ENCODE peak calls at places on chromosomes 13 and 19, in four cellular contexts. U is mucosa of descending colon, V is colonic mucosa, K is AG04449. S is an unnamed sample.

GRCh38 chr19:32650671-32651070 is 24.3 kb downstream of the ANKRD27 start:
- DNase-seq in V (no peak), U (no peak), K (no peak), S (no peak)

GRCh38 chr13:89520468-89520867 is 1827.0 kb upstream of the MIR17HG start:
- DNase-seq in K (no peak), V (no peak), U (no peak), S (no peak)

GRCh38 chr19:16226184-16226591 is 28.5 kb downstream of the AP1M1 start:
- DNase-seq in K (no peak), U (no peak), V (no peak), S (no peak)

GRCh38 chr13:27079421-27079958 is 92.1 kb downstream of the USP12 start:
- DNase-seq in V (no peak), U (no peak), K (peak), S (no peak)

GRCh38 chr19:45254044-45254531 is 3.0 kb downstream of the MARK4 start:
- DNase-seq in K (no peak), V (no peak), U (no peak), S (no peak)

GRCh38 chr13:44088911-44089851 is 209.5 kb downstream of the LACC1 start:
- DNase-seq in V (no peak), K (no peak), U (no peak), S (no peak)

GRCh38 chr19:14686411-14686810 is 3.4 kb upstream of the ZNF333 start:
- DNase-seq in V (no peak), K (no peak), U (no peak), S (no peak)

GRCh38 chr19:1226522-1227312 is 11.1 kb downstream of the CBARP start:
- DNase-seq in K (no peak), U (no peak), V (no peak), S (no peak)

GRCh38 chr19:12665281-12665573 is 1.3 kb downstream of the MAN2B1 start:
- DNase-seq in V (peak), U (peak), K (no peak), S (no peak)

GRCh38 chr13:52849727-52850395 is 1.4 kb upstream of the PCDH8 start:
- DNase-seq in U (no peak), V (no peak), K (no peak), S (no peak)

GRCh38 chr19:53467138-53467502 is 413 bp upstream of the ZNF813 start:
- DNase-seq in V (no peak), K (no peak), U (peak), S (no peak)

GRCh38 chr13:40910324-40911050 is 108.6 kb downstream of the ELF1 start:
- DNase-seq in V (no peak), U (no peak), K (no peak), S (no peak)

GRCh38 chr19:41619018-41619571 is 7.8 kb downstream of the CEACAM4 start:
- DNase-seq in V (no peak), U (no peak), K (no peak), S (no peak)

GRCh38 chr13:113224486-113224885 is 15.1 kb downstream of the CUL4A start:
- DNase-seq in K (no peak), V (no peak), U (no peak), S (no peak)

GRCh38 chr13:21318891-21319532 is 140.1 kb downstream of the ZDHHC20 start:
- DNase-seq in V (no peak), K (no peak), U (no peak), S (no peak)

GRCh38 chr13:100443998-100444328 is 144.6 kb downstream of the GGACT start:
- DNase-seq in U (no peak), K (no peak), V (no peak), S (no peak)

GRCh38 chr19:7293795-7294570 is at the start of gene INSR:
- DNase-seq in V (peak), U (peak), K (peak), S (peak)

GRCh38 chr13:98200211-98200878 is 23.3 kb upstream of the RNF113B start:
- DNase-seq in V (no peak), K (no peak), U (no peak), S (no peak)

GRCh38 chr13:37984357-37984756 is 114.8 kb upstream of the TRPC4 start:
- DNase-seq in K (no peak), U (no peak), V (no peak), S (no peak)

GRCh38 chr13:28408235-28408848 is 86.6 kb downstream of the FLT1 start:
- DNase-seq in K (no peak), U (no peak), V (peak), S (peak)

GRCh38 chr19:10420444-10421239 is at the start of gene PDE4A:
- DNase-seq in U (no peak), K (no peak), V (no peak), S (no peak)

GRCh38 chr13:43016226-43016625 is 7.2 kb upstream of the DNAJC15 start:
- DNase-seq in V (no peak), K (no peak), U (no peak), S (no peak)

GRCh38 chr19:41420101-41420880 is 6.9 kb downstream of the B3GNT8 start:
- DNase-seq in U (no peak), V (no peak), K (no peak), S (no peak)

GRCh38 chr19:49387936-49388372 is at the start of gene KASH5:
- DNase-seq in V (peak), K (no peak), U (peak), S (peak)

GRCh38 chr19:47446534-47447469 is 24.9 kb downstream of the SLC8A2 start:
- DNase-seq in V (peak), K (no peak), U (peak), S (no peak)

GRCh38 chr19:29532956-29533355 is 7.2 kb downstream of the VSTM2B start:
- DNase-seq in V (no peak), K (no peak), U (no peak), S (no peak)

GRCh38 chr19:1206733-1207301 is 1.2 kb downstream of the STK11 start:
- DNase-seq in V (peak), K (no peak), U (no peak), S (no peak)

GRCh38 chr13:43487885-43488284 is 298.9 kb downstream of the ENOX1 start:
- DNase-seq in U (no peak), V (no peak), K (no peak), S (no peak)

GRCh38 chr19:13207237-13208130 is 57.3 kb downstream of the IER2 start:
- DNase-seq in U (peak), V (no peak), K (no peak), S (no peak)

GRCh38 chr13:44273991-44274810 is 99.4 kb upstream of the SERP2 start:
- DNase-seq in U (no peak), K (no peak), V (no peak), S (no peak)

GRCh38 chr13:99585609-99586008 is 84.3 kb downstream of the TM9SF2 start:
- DNase-seq in U (no peak), K (no peak), V (no peak), S (no peak)

GRCh38 chr19:3227054-3227626 is 2.7 kb downstream of the CELF5 start:
- DNase-seq in K (no peak), U (no peak), V (no peak), S (no peak)

GRCh38 chr13:31987535-31988170 is 43.9 kb upstream of the FRY start:
- DNase-seq in U (no peak), K (no peak), V (no peak), S (no peak)

GRCh38 chr13:76852991-76853390 is 33.2 kb downstream of the KCTD12 start:
- DNase-seq in K (no peak), V (no peak), U (no peak), S (no peak)

GRCh38 chr19:21101511-21102242 is 19.7 kb downstream of the ZNF714 start:
- DNase-seq in U (no peak), K (no peak), V (no peak), S (no peak)

GRCh38 chr13:101152184-101152583 is 264.1 kb downstream of the NALCN start:
- DNase-seq in K (no peak), V (no peak), U (no peak), S (no peak)

GRCh38 chr13:81078048-81078447 is 737.1 kb upstream of the SPRY2 start:
- DNase-seq in K (no peak), U (no peak), V (no peak), S (no peak)

GRCh38 chr19:17236414-17236716 is 9.4 kb downstream of the NR2F6 start:
- DNase-seq in K (no peak), V (peak), U (peak), S (no peak)

GRCh38 chr19:17234911-17235617 is 9.0 kb downstream of the OCEL1 start:
- DNase-seq in K (no peak), V (peak), U (peak), S (no peak)

GRCh38 chr19:17236831-17237543 is 8.7 kb downstream of the NR2F6 start:
- DNase-seq in U (no peak), K (no peak), V (no peak), S (no peak)

GRCh38 chr19:17237747-17238706 is 7.7 kb downstream of the NR2F6 start:
- DNase-seq in U (no peak), V (no peak), K (no peak), S (no peak)

GRCh38 chr19:17235618-17236413 is 9.8 kb downstream of the OCEL1 start:
- DNase-seq in V (peak), U (peak), K (no peak), S (no peak)
- TF ChIP-seq CTCF in V (no peak), U (peak), K (peak), S (peak)

DNA sequence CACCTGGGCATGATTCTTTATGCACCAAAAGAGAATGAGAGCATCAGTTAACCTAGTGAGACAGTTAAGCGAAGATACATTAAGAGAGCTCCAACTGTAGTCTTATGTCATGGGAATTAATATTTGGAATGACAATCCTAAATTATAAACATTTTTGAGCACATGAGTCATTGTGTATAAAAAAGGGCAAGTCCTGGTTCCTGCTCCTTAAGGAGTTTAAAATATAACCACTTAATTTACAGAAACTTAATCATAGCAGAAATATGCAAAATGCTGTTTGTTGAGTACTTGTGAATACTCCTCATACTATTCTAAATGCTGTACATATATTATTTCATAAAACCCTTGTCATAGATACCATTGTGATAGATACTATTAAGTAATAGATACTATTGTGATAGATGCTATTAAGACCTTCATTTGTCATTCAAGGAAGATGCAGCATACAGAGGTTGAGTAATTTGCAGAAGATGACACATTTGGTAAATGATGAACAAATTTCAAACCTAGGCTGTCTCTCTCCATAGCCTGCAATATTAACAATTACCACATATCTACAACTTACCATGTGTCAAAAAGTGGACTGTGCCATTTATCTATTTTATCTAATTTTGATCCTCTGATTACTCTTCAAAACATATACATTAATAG is 301.0 kb downstream of the TBC1D4 start:
- DNase-seq in K (no peak), V (no peak), U (no peak), S (no peak)
- H3K4me3 ChIP-seq in K (no peak), V (no peak), U (no peak), S (no peak)

GRCh38 chr13:102555914-102556553 is 40.8 kb upstream of the TPP2 start:
- DNase-seq in V (no peak), U (no peak), K (no peak), S (no peak)
- TF ChIP-seq CTCF in V (peak), U (no peak), K (peak), S (peak)

GRCh38 chr13:24253520-24254150 is 55.7 kb upstream of the C1QTNF9 start:
- DNase-seq in U (no peak), V (no peak), K (no peak), S (no peak)

GRCh38 chr13:24251525-24251924 is 57.9 kb upstream of the C1QTNF9 start:
- DNase-seq in V (no peak), U (peak), K (no peak), S (no peak)

GRCh38 chr13:24249586-24249985 is 59.8 kb upstream of the C1QTNF9 start:
- DNase-seq in U (no peak), V (no peak), K (no peak), S (no peak)

GRCh38 chr13:24254151-24254810 is 55.1 kb upstream of the C1QTNF9 start:
- DNase-seq in V (no peak), K (no peak), U (no peak), S (no peak)

DNA sequence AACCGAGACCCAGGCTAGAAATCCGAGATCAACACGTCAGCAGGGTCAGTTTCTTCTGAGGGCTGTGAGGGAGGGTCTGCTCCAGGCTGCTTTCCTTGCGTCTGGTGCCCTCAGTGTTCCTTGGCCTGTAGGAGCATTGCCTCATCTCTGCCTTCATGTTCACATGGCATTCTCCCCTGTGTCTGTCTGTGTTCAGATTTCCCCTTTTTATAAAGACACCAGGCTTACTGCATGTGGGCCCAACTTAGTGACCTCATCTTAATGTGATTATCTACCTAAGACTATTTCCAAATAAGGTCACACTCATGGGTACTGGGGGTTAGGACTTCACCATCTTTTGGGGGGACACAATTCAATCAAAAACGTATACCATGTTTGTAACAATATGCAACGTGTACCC is 57.2 kb upstream of the C1QTNF9 start:
- DNase-seq in V (no peak), K (no peak), U (no peak), S (no peak)
- H3K4me3 ChIP-seq in V (no peak), K (no peak), U (no peak), S (no peak)

GRCh38 chr19:31289976-31290375 is 59.3 kb downstream of the TSHZ3 start:
- DNase-seq in V (no peak), U (no peak), K (no peak), S (no peak)
- TF ChIP-seq CTCF in V (no peak), U (no peak), K (no peak), S (no peak)

DNA sequence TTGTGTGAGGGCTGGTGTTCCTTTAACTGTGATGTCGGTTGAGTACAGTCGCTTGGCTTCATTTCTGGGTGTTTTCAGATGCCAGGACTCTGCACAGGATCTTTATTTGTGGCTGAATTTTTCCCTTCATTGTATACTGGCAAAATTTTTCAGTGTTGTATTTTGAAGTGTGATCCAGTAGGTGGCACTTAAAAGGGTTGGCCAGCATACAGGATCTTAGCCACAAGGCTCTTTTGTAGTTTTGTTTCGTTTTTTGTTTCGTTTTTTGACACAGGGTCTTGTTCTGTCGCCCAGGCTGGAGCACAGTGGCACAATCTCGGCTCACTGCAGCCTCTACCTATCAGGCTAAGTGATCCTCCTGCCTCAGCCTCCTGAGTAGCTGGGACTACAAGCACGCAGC is 8.7 kb downstream of the FCAR start:
- DNase-seq in K (no peak), V (no peak), U (no peak), S (no peak)
- H3K4me3 ChIP-seq in K (no peak), V (no peak), U (no peak), S (no peak)